ENCODE peak calls at places on chromosomes 2 and 18, in five cellular contexts. C is GM12878, P is HCT116, Q is Panc1, I is transverse colon. R is an unnamed sample.

GRCh38 chr2:39584283-39584972 is 81.3 kb upstream of the TMEM178A start:
- DNase-seq in I (no peak), C (no peak), Q (no peak), P (no peak), R (no peak)

GRCh38 chr2:168427451-168427850 is 28.6 kb upstream of the CERS6 start:
- DNase-seq in I (no peak), P (no peak), C (no peak), Q (no peak), R (no peak)

GRCh38 chr2:64019083-64019974 is at the start of gene VPS54:
- DNase-seq in P (peak), I (peak), Q (no peak), C (no peak), R (peak)

GRCh38 chr2:157468931-157469708 is 25.2 kb upstream of the CYTIP start:
- DNase-seq in Q (no peak), P (no peak), I (no peak), C (peak), R (no peak)

GRCh38 chr2:55718165-55719008 is 24.7 kb upstream of the PNPT1 start:
- DNase-seq in C (peak), P (peak), Q (peak), I (peak), R (no peak)

GRCh38 chr18:79586436-79587297 is 92.9 kb upstream of the CTDP1 start:
- DNase-seq in Q (no peak), P (no peak), I (peak), C (no peak), R (no peak)

GRCh38 chr2:131092409-131093065 is 723 bp downstream of the FAM168B start:
- DNase-seq in C (no peak), P (no peak), I (no peak), Q (no peak), R (no peak)

GRCh38 chr2:151851761-151852160 is 23.5 kb upstream of the ARL5A start:
- DNase-seq in P (no peak), I (no peak), Q (no peak), C (no peak), R (no peak)

GRCh38 chr2:205372141-205372540 is 310.2 kb upstream of the NRP2 start:
- DNase-seq in I (no peak), P (no peak), Q (no peak), C (no peak), R (no peak)

GRCh38 chr18:75221902-75222301 is 11.3 kb downstream of the TSHZ1 start:
- DNase-seq in I (no peak), P (no peak), Q (no peak), C (no peak), R (no peak)

GRCh38 chr2:150134223-150134858 is 353.1 kb downstream of the RND3 start:
- DNase-seq in P (no peak), I (no peak), Q (no peak), C (no peak), R (no peak)

GRCh38 chr2:64341461-64341860 is 112.5 kb upstream of the LGALSL start:
- DNase-seq in I (no peak), C (no peak), Q (no peak), P (no peak), R (no peak)

GRCh38 chr2:95050385-95051300 is 25.1 kb downstream of the MAL start:
- DNase-seq in Q (no peak), I (no peak), C (no peak), P (no peak), R (no peak)

GRCh38 chr2:70672990-70673647 is 94.9 kb downstream of the ADD2 start:
- DNase-seq in I (no peak), P (no peak), Q (no peak), C (no peak), R (no peak)

GRCh38 chr2:23557455-23557854 is 172.5 kb downstream of the KLHL29 start:
- DNase-seq in C (no peak), Q (no peak), I (no peak), P (no peak), R (no peak)

GRCh38 chr2:54212456-54212855 is 43.6 kb downstream of the TSPYL6 start:
- DNase-seq in I (no peak), Q (peak), C (no peak), P (no peak), R (no peak)

GRCh38 chr2:60539177-60539576 is 14.3 kb downstream of the BCL11A start:
- DNase-seq in P (no peak), I (no peak), Q (no peak), C (no peak), R (no peak)

GRCh38 chr2:10993001-10993481 is 81.3 kb downstream of the KCNF1 start:
- DNase-seq in P (no peak), Q (no peak), C (no peak), I (peak), R (no peak)

GRCh38 chr2:68913359-68913758 is 39.3 kb downstream of the GKN2 start:
- DNase-seq in P (no peak), Q (no peak), I (no peak), C (no peak), R (no peak)

GRCh38 chr2:68912732-68913131 is 40.0 kb downstream of the GKN2 start:
- DNase-seq in P (no peak), Q (no peak), I (peak), C (no peak), R (no peak)

GRCh38 chr2:68911714-68912510 is 40.7 kb upstream of the BMP10 start:
- DNase-seq in C (no peak), I (no peak), Q (no peak), P (no peak), R (no peak)

GRCh38 chr2:68909793-68910674 is 38.8 kb upstream of the BMP10 start:
- DNase-seq in I (peak), Q (peak), P (peak), C (peak), R (peak)

DNA sequence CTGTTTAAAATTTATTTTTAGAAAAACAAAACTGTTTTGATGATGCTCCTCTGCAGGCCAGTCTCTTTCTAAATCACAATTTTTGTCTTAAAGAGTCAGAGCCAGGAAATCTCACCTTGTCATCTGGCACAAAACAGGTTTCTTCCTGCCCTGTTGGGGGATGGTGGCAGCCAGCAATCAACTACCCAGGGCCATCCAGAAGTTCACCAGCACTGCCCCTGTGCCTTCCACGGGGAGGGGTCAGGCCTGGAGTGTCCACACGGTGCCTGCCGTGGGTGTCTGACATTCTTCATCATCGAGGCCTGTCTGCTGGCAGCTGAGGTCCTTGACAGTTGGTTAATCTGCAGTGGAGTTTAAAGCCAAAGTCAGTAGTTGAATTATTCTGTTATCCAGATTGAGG is 40.0 kb upstream of the BMP10 start:
- DNase-seq in I (no peak), C (no peak), Q (no peak), P (no peak), R (no peak)
- TF ChIP-seq POLR2AphosphoS5 in I (no peak), C (no peak), Q (no peak), P (no peak), R (no peak)

GRCh38 chr2:217935901-217936684 is 66.7 kb downstream of the TNS1 start:
- DNase-seq in P (no peak), C (no peak), Q (no peak), I (no peak), R (no peak)
- TF ChIP-seq POLR2AphosphoS5 in P (no peak), C (no peak), Q (no peak), I (peak), R (no peak)

GRCh38 chr18:10122116-10122515 is 208.3 kb downstream of the VAPA start:
- DNase-seq in Q (no peak), P (no peak), C (no peak), I (no peak), R (no peak)
- TF ChIP-seq POLR2AphosphoS5 in Q (no peak), P (no peak), C (no peak), I (no peak), R (no peak)

GRCh38 chr2:170736628-170737027 is 21.5 kb downstream of the SP5 start:
- DNase-seq in C (no peak), P (no peak), Q (no peak), I (no peak), R (no peak)
- TF ChIP-seq POLR2AphosphoS5 in C (no peak), P (no peak), Q (no peak), I (no peak), R (no peak)

GRCh38 chr18:45571161-45571560 is 44.1 kb upstream of the SLC14A2 start:
- DNase-seq in Q (no peak), C (no peak), P (no peak), I (no peak), R (no peak)

GRCh38 chr18:45567123-45567522 is 48.2 kb upstream of the SLC14A2 start:
- DNase-seq in P (no peak), C (no peak), Q (no peak), I (no peak), R (no peak)

GRCh38 chr18:45571714-45572113 is 43.6 kb upstream of the SLC14A2 start:
- DNase-seq in I (no peak), C (no peak), Q (no peak), P (peak), R (no peak)

GRCh38 chr18:45568017-45568416 is 47.3 kb upstream of the SLC14A2 start:
- DNase-seq in I (no peak), C (no peak), Q (no peak), P (no peak), R (no peak)

DNA sequence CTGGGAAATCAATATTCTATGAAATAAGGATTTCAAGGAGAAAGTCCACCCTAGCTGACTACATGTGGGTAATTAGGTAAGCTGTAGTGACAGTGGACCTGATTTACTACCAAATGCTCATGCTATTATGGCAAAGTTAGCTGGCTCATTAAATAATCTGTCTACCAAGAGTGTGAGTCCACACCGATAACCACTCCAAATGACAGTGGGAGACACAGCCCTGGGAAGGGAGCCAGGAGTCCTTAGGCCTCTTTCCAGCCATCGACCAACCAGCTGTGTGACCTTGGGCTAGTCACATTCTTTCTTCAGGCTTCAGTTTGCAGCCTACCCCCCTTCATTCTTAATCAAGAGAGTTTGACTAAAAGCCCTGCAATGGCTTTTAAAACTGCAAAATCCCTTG is 45.7 kb upstream of the SLC14A2 start:
- DNase-seq in P (no peak), I (no peak), C (no peak), Q (no peak), R (no peak)
- TF ChIP-seq POLR2AphosphoS5 in P (no peak), I (no peak), C (no peak), Q (no peak), R (no peak)

GRCh38 chr2:42711896-42712295 is 52.0 kb downstream of the OXER1 start:
- DNase-seq in I (no peak), Q (no peak), P (no peak), C (no peak), R (no peak)
- TF ChIP-seq POLR2AphosphoS5 in I (no peak), Q (no peak), P (no peak), C (no peak), R (no peak)

GRCh38 chr2:31142106-31142505 is 3.9 kb upstream of the GALNT14 start:
- DNase-seq in Q (no peak), C (no peak), I (no peak), P (no peak), R (no peak)
- TF ChIP-seq POLR2AphosphoS5 in Q (no peak), C (no peak), I (no peak), P (no peak), R (no peak)

DNA sequence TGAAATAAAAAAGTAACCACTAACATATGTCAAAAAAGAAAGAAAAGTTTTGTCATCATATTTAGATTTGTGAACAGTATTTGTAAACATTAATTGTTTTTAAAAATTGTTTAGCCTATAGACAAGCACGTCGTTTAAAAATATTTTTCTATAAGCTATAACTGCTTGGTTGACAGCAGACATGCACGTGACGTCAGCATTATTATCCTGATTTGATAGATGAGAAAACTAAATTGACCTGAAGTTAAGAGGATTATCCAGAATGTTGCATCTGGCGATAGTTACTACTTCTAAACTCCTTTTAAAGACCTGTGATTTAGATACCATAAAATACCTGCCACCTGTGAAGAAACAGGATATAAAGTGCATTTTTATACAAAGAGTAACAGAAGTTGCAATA is 156.9 kb upstream of the BARD1 start:
- DNase-seq in I (no peak), Q (no peak), C (no peak), P (no peak), R (no peak)
- TF ChIP-seq POLR2AphosphoS5 in I (no peak), Q (no peak), C (no peak), P (no peak), R (no peak)

GRCh38 chr2:28378679-28379392 is 13.8 kb upstream of the FOSL2 start:
- DNase-seq in P (no peak), Q (no peak), I (no peak), C (no peak), R (no peak)

GRCh38 chr2:28375742-28376631 is 16.7 kb upstream of the FOSL2 start:
- DNase-seq in P (no peak), Q (no peak), C (no peak), I (no peak), R (no peak)

GRCh38 chr2:28377201-28377816 is 15.3 kb upstream of the FOSL2 start:
- DNase-seq in Q (no peak), P (no peak), I (peak), C (no peak), R (no peak)

GRCh38 chr2:28380185-28380584 is 12.5 kb upstream of the FOSL2 start:
- DNase-seq in Q (no peak), I (no peak), C (no peak), P (no peak), R (no peak)

DNA sequence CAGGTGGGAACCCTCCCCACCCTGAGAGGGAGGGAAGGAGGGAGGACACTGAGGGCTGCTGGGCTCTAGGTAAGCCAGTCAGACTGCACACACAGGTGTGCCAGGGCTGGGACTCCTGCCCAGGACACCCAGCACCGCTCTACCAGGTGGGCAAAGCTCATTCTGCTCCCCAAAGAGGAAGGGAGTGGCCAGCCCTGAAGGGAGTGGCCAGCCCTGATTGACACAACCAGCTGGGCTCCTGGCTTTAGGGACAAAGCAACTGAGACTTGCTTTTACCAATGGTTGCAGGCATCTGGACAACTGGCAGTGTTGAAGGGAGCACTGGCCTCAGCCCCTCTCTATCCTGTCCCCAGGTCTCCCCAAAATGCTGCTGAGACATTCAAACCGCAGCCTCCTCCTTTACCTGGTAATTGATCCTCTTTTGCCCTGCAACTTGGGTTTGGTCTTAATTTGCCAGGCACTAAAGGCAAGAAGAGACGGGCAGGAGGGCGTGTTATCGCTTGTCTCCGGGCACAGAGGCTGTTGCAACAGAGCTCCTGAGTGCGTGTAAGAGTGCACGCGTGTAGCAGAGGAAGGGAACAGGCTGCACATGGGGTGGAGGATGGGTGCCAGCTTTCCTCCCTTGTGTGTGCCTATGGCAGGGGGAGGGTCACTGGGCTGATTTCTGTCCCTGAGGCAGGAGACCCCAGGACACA is 14.5 kb upstream of the FOSL2 start:
- DNase-seq in I (peak), Q (no peak), C (no peak), P (no peak), R (no peak)
- TF ChIP-seq POLR2AphosphoS5 in I (peak), Q (no peak), C (no peak), P (no peak), R (no peak)

GRCh38 chr2:100924122-100924519 is 78.0 kb upstream of the RPL31 start:
- DNase-seq in P (no peak), C (no peak), Q (no peak), I (no peak), R (no peak)

GRCh38 chr2:100921685-100922161 is 80.4 kb upstream of the RPL31 start:
- DNase-seq in C (no peak), Q (no peak), P (no peak), I (no peak), R (no peak)

GRCh38 chr2:100928235-100928634 is 73.9 kb upstream of the RPL31 start:
- DNase-seq in Q (no peak), I (no peak), C (no peak), P (no peak), R (no peak)

GRCh38 chr2:100923461-100924020 is 78.5 kb upstream of the RPL31 start:
- DNase-seq in I (no peak), Q (no peak), P (no peak), C (no peak), R (no peak)

DNA sequence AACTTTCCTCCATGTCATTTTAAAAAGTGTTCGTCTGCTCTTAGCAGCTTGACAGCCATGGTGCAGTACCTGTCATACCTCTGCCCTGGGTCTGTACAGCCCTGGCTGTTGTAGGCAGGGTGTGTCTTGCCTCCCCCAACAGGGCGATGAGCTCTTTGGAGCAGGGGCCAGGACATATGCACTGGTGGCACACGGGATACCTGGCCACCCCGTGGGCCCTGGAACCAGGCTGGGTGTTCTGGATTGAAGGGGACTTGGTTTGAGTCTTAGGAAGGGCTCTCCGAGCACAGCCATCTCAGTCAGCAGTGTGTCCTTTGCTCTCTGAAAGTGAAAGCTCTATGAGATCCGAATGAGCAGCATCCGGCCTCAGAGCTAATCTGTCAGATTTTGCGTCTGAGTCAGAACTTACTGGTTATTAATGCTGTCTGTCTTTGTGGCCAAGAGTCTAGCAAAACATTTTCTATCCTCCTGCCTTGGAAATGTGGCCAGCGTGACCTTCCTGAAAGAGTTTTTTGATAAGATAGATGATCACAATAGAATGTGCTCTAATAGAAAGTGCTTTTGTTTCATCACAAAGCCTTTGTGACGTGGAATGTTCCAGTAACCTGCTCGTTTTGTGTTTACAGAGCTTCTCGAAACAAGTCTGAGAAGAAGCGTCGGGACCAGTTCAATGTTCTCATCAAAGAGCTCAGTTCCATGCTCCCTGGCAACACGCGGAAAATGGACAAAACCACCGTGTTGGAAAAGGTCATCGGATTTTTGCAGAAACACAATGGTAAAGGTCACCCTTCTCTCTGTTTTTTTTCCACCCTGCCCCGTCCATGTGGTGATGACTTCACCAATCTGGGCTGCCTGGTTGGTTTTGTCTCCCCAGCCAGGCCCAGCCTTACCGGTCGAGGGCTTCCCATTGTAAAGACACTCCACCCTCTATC is 77.3 kb upstream of the RPL31 start:
- DNase-seq in P (no peak), C (peak), I (peak), Q (no peak), R (no peak)
- TF ChIP-seq POLR2AphosphoS5 in P (no peak), C (no peak), I (no peak), Q (no peak), R (no peak)